ENCODE peak calls at places on chromosomes 12 and 14, in ten cellular contexts. One of them, this sample, is unnamed.

GRCh38 chr12:3453947-3454675 is 36.9 kb upstream of the PRMT8 start:
- DNase-seq in CD4-positive, CD25-positive, alpha-beta regulatory T cell: no peak
- DNase-seq in NCI-H1092 treated with DMSO at 0.1 percent for 48 hours: no peak
- DNase-seq in GOT3: peak; percentile 26
- DNase-seq in bronchial epithelial cell: peak; percentile 95
- DNase-seq in AML-193: no peak
- DNase-seq in AG10803: peak; percentile 26
- DNase-seq in uterus: no peak
- DNase-seq in HEK293T: no peak
- DNase-seq in HTR-8/SVneo: peak; percentile 86
- DNase-seq in this sample: no peak

GRCh38 chr14:104284107-104284592 is 145.8 kb downstream of the KIF26A start:
- DNase-seq in AG10803: no peak
- DNase-seq in bronchial epithelial cell: no peak
- DNase-seq in NCI-H1092 treated with DMSO at 0.1 percent for 48 hours: peak; percentile 67
- DNase-seq in CD4-positive, CD25-positive, alpha-beta regulatory T cell: no peak
- DNase-seq in GOT3: no peak
- DNase-seq in uterus: no peak
- DNase-seq in HTR-8/SVneo: no peak
- DNase-seq in HEK293T: no peak
- DNase-seq in AML-193: no peak
- DNase-seq in this sample: no peak

GRCh38 chr14:37864861-37865718 is 269.7 kb downstream of the TTC6 start:
- DNase-seq in uterus: no peak
- DNase-seq in NCI-H1092 treated with DMSO at 0.1 percent for 48 hours: no peak
- DNase-seq in bronchial epithelial cell: peak; percentile 64
- DNase-seq in GOT3: no peak
- DNase-seq in AML-193: no peak
- DNase-seq in AG10803: peak; percentile 89
- DNase-seq in CD4-positive, CD25-positive, alpha-beta regulatory T cell: no peak
- DNase-seq in HEK293T: no peak
- DNase-seq in HTR-8/SVneo: no peak
- DNase-seq in this sample: no peak

GRCh38 chr14:69955855-69956567 is 76.8 kb downstream of the SMOC1 start:
- DNase-seq in HEK293T: no peak
- DNase-seq in NCI-H1092 treated with DMSO at 0.1 percent for 48 hours: no peak
- DNase-seq in CD4-positive, CD25-positive, alpha-beta regulatory T cell: no peak
- DNase-seq in HTR-8/SVneo: no peak
- DNase-seq in AML-193: no peak
- DNase-seq in uterus: no peak
- DNase-seq in GOT3: no peak
- DNase-seq in AG10803: no peak
- DNase-seq in bronchial epithelial cell: no peak
- DNase-seq in this sample: no peak

GRCh38 chr12:40733871-40734270 is 41.6 kb downstream of the CNTN1 start:
- DNase-seq in bronchial epithelial cell: no peak
- DNase-seq in uterus: no peak
- DNase-seq in HTR-8/SVneo: no peak
- DNase-seq in GOT3: no peak
- DNase-seq in NCI-H1092 treated with DMSO at 0.1 percent for 48 hours: no peak
- DNase-seq in AML-193: no peak
- DNase-seq in CD4-positive, CD25-positive, alpha-beta regulatory T cell: no peak
- DNase-seq in AG10803: no peak
- DNase-seq in HEK293T: peak; percentile 35
- DNase-seq in this sample: no peak

GRCh38 chr14:87866116-87866515 is 126.9 kb downstream of the GALC start:
- DNase-seq in bronchial epithelial cell: no peak
- DNase-seq in NCI-H1092 treated with DMSO at 0.1 percent for 48 hours: no peak
- DNase-seq in CD4-positive, CD25-positive, alpha-beta regulatory T cell: no peak
- DNase-seq in GOT3: no peak
- DNase-seq in AML-193: no peak
- DNase-seq in AG10803: no peak
- DNase-seq in HTR-8/SVneo: no peak
- DNase-seq in HEK293T: no peak
- DNase-seq in uterus: no peak
- DNase-seq in this sample: no peak

GRCh38 chr12:127538325-127538724 is 728.6 kb upstream of the TMEM132C start:
- DNase-seq in NCI-H1092 treated with DMSO at 0.1 percent for 48 hours: no peak
- DNase-seq in AG10803: no peak
- DNase-seq in HEK293T: no peak
- DNase-seq in uterus: no peak
- DNase-seq in CD4-positive, CD25-positive, alpha-beta regulatory T cell: no peak
- DNase-seq in bronchial epithelial cell: no peak
- DNase-seq in GOT3: no peak
- DNase-seq in HTR-8/SVneo: no peak
- DNase-seq in AML-193: no peak
- DNase-seq in this sample: no peak

GRCh38 chr14:96783306-96784224 is 13.6 kb upstream of the VRK1 start:
- DNase-seq in HTR-8/SVneo: no peak
- DNase-seq in bronchial epithelial cell: peak; percentile 59
- DNase-seq in NCI-H1092 treated with DMSO at 0.1 percent for 48 hours: no peak
- DNase-seq in uterus: no peak
- DNase-seq in AML-193: peak; percentile 84
- DNase-seq in CD4-positive, CD25-positive, alpha-beta regulatory T cell: no peak
- DNase-seq in HEK293T: no peak
- DNase-seq in AG10803: peak; percentile 52
- DNase-seq in GOT3: no peak
- DNase-seq in this sample: no peak

GRCh38 chr14:103206023-103206481 is 82.8 kb downstream of the TNFAIP2 start:
- DNase-seq in AG10803: peak; percentile 74
- DNase-seq in GOT3: no peak
- DNase-seq in NCI-H1092 treated with DMSO at 0.1 percent for 48 hours: no peak
- DNase-seq in uterus: peak; percentile 62
- DNase-seq in HTR-8/SVneo: no peak
- DNase-seq in CD4-positive, CD25-positive, alpha-beta regulatory T cell: no peak
- DNase-seq in HEK293T: no peak
- DNase-seq in bronchial epithelial cell: no peak
- DNase-seq in AML-193: no peak
- DNase-seq in this sample: no peak

GRCh38 chr12:120468271-120468845 is 1.2 kb downstream of the SRSF9 start:
- DNase-seq in NCI-H1092 treated with DMSO at 0.1 percent for 48 hours: peak; percentile 6
- DNase-seq in AML-193: peak; percentile 78
- DNase-seq in bronchial epithelial cell: no peak
- DNase-seq in AG10803: peak; percentile 62
- DNase-seq in uterus: peak; percentile 28
- DNase-seq in HTR-8/SVneo: peak; percentile 31
- DNase-seq in CD4-positive, CD25-positive, alpha-beta regulatory T cell: peak; percentile 30
- DNase-seq in GOT3: no peak
- DNase-seq in HEK293T: no peak
- DNase-seq in this sample: no peak

GRCh38 chr14:51846631-51847488 is 13.6 kb upstream of the GNG2 start:
- DNase-seq in AML-193: peak; percentile 99
- DNase-seq in GOT3: no peak
- DNase-seq in bronchial epithelial cell: no peak
- DNase-seq in HTR-8/SVneo: no peak
- DNase-seq in uterus: no peak
- DNase-seq in AG10803: peak; percentile 54
- DNase-seq in NCI-H1092 treated with DMSO at 0.1 percent for 48 hours: peak; percentile 93
- DNase-seq in CD4-positive, CD25-positive, alpha-beta regulatory T cell: peak; percentile 99
- DNase-seq in HEK293T: no peak
- DNase-seq in this sample: peak; percentile 56

GRCh38 chr12:128076188-128076587 is 190.8 kb upstream of the TMEM132C start:
- DNase-seq in CD4-positive, CD25-positive, alpha-beta regulatory T cell: no peak
- DNase-seq in AML-193: no peak
- DNase-seq in HEK293T: no peak
- DNase-seq in HTR-8/SVneo: peak; percentile 65
- DNase-seq in NCI-H1092 treated with DMSO at 0.1 percent for 48 hours: no peak
- DNase-seq in uterus: no peak
- DNase-seq in GOT3: no peak
- DNase-seq in AG10803: peak; percentile 92
- DNase-seq in bronchial epithelial cell: peak; percentile 11
- DNase-seq in this sample: no peak

GRCh38 chr14:51035611-51036192 is 59.2 kb downstream of the TRIM9 start:
- DNase-seq in HEK293T: no peak
- DNase-seq in GOT3: no peak
- DNase-seq in AG10803: no peak
- DNase-seq in CD4-positive, CD25-positive, alpha-beta regulatory T cell: no peak
- DNase-seq in bronchial epithelial cell: peak; percentile 60
- DNase-seq in NCI-H1092 treated with DMSO at 0.1 percent for 48 hours: no peak
- DNase-seq in HTR-8/SVneo: no peak
- DNase-seq in uterus: no peak
- DNase-seq in AML-193: no peak
- DNase-seq in this sample: no peak

GRCh38 chr12:53733051-53733812 is 6.0 kb upstream of the CALCOCO1 start:
- DNase-seq in AML-193: no peak
- DNase-seq in HEK293T: no peak
- DNase-seq in uterus: no peak
- DNase-seq in AG10803: no peak
- DNase-seq in CD4-positive, CD25-positive, alpha-beta regulatory T cell: no peak
- DNase-seq in bronchial epithelial cell: no peak
- DNase-seq in GOT3: no peak
- DNase-seq in NCI-H1092 treated with DMSO at 0.1 percent for 48 hours: no peak
- DNase-seq in HTR-8/SVneo: no peak
- DNase-seq in this sample: no peak

GRCh38 chr12:69196302-69197288 is 42.8 kb upstream of the CPSF6 start:
- DNase-seq in AG10803: peak; percentile 12
- DNase-seq in GOT3: no peak
- DNase-seq in HTR-8/SVneo: no peak
- DNase-seq in uterus: no peak
- DNase-seq in NCI-H1092 treated with DMSO at 0.1 percent for 48 hours: no peak
- DNase-seq in bronchial epithelial cell: peak; percentile 27
- DNase-seq in CD4-positive, CD25-positive, alpha-beta regulatory T cell: peak; percentile 23
- DNase-seq in HEK293T: no peak
- DNase-seq in AML-193: no peak
- DNase-seq in this sample: no peak

GRCh38 chr12:95351745-95352144 is 122.2 kb upstream of the METAP2 start:
- DNase-seq in HTR-8/SVneo: no peak
- DNase-seq in AG10803: peak; percentile 51
- DNase-seq in CD4-positive, CD25-positive, alpha-beta regulatory T cell: no peak
- DNase-seq in HEK293T: no peak
- DNase-seq in AML-193: no peak
- DNase-seq in GOT3: no peak
- DNase-seq in bronchial epithelial cell: no peak
- DNase-seq in NCI-H1092 treated with DMSO at 0.1 percent for 48 hours: no peak
- DNase-seq in uterus: no peak
- DNase-seq in this sample: no peak

GRCh38 chr12:132481771-132482745 is 7.9 kb upstream of the FBRSL1 start:
- DNase-seq in CD4-positive, CD25-positive, alpha-beta regulatory T cell: no peak
- DNase-seq in bronchial epithelial cell: no peak
- DNase-seq in HTR-8/SVneo: no peak
- DNase-seq in uterus: no peak
- DNase-seq in AG10803: no peak
- DNase-seq in HEK293T: no peak
- DNase-seq in GOT3: no peak
- DNase-seq in AML-193: no peak
- DNase-seq in NCI-H1092 treated with DMSO at 0.1 percent for 48 hours: no peak
- DNase-seq in this sample: no peak

GRCh38 chr12:101680647-101681046 is 16.8 kb upstream of the CHPT1 start:
- DNase-seq in AML-193: no peak
- DNase-seq in GOT3: no peak
- DNase-seq in HTR-8/SVneo: no peak
- DNase-seq in NCI-H1092 treated with DMSO at 0.1 percent for 48 hours: no peak
- DNase-seq in uterus: no peak
- DNase-seq in HEK293T: no peak
- DNase-seq in CD4-positive, CD25-positive, alpha-beta regulatory T cell: no peak
- DNase-seq in AG10803: no peak
- DNase-seq in bronchial epithelial cell: no peak
- DNase-seq in this sample: no peak

GRCh38 chr12:3363608-3364007 is 127.4 kb upstream of the PRMT8 start:
- DNase-seq in HTR-8/SVneo: no peak
- DNase-seq in CD4-positive, CD25-positive, alpha-beta regulatory T cell: no peak
- DNase-seq in bronchial epithelial cell: no peak
- DNase-seq in NCI-H1092 treated with DMSO at 0.1 percent for 48 hours: no peak
- DNase-seq in GOT3: no peak
- DNase-seq in AML-193: no peak
- DNase-seq in uterus: no peak
- DNase-seq in HEK293T: no peak
- DNase-seq in AG10803: no peak
- DNase-seq in this sample: no peak

GRCh38 chr12:124630791-124631313 is 63.4 kb upstream of the NCOR2 start:
- DNase-seq in HEK293T: no peak
- DNase-seq in HTR-8/SVneo: no peak
- DNase-seq in AG10803: no peak
- DNase-seq in bronchial epithelial cell: no peak
- DNase-seq in GOT3: no peak
- DNase-seq in NCI-H1092 treated with DMSO at 0.1 percent for 48 hours: no peak
- DNase-seq in CD4-positive, CD25-positive, alpha-beta regulatory T cell: no peak
- DNase-seq in uterus: no peak
- DNase-seq in AML-193: no peak
- DNase-seq in this sample: no peak

GRCh38 chr12:114671664-114672476 is 12.1 kb downstream of the TBX3 start:
- DNase-seq in bronchial epithelial cell: no peak
- DNase-seq in HTR-8/SVneo: no peak
- DNase-seq in NCI-H1092 treated with DMSO at 0.1 percent for 48 hours: no peak
- DNase-seq in GOT3: no peak
- DNase-seq in CD4-positive, CD25-positive, alpha-beta regulatory T cell: no peak
- DNase-seq in AG10803: peak; percentile 24
- DNase-seq in HEK293T: no peak
- DNase-seq in AML-193: no peak
- DNase-seq in uterus: peak; percentile 63
- DNase-seq in this sample: no peak

GRCh38 chr14:26859483-26859882 is 261.6 kb upstream of the NOVA1 start:
- DNase-seq in GOT3: no peak
- DNase-seq in AG10803: no peak
- DNase-seq in HTR-8/SVneo: no peak
- DNase-seq in bronchial epithelial cell: no peak
- DNase-seq in NCI-H1092 treated with DMSO at 0.1 percent for 48 hours: no peak
- DNase-seq in uterus: no peak
- DNase-seq in CD4-positive, CD25-positive, alpha-beta regulatory T cell: no peak
- DNase-seq in AML-193: no peak
- DNase-seq in HEK293T: no peak
- DNase-seq in this sample: no peak

GRCh38 chr14:96962337-96962736 is 165.2 kb downstream of the VRK1 start:
- DNase-seq in bronchial epithelial cell: no peak
- DNase-seq in AG10803: no peak
- DNase-seq in GOT3: no peak
- DNase-seq in HTR-8/SVneo: no peak
- DNase-seq in AML-193: peak; percentile 71
- DNase-seq in CD4-positive, CD25-positive, alpha-beta regulatory T cell: peak; percentile 86
- DNase-seq in HEK293T: no peak
- DNase-seq in uterus: no peak
- DNase-seq in NCI-H1092 treated with DMSO at 0.1 percent for 48 hours: no peak
- DNase-seq in this sample: no peak

GRCh38 chr12:87685696-87686095 is 343.5 kb downstream of the C12orf50 start:
- DNase-seq in HTR-8/SVneo: no peak
- DNase-seq in AG10803: no peak
- DNase-seq in GOT3: no peak
- DNase-seq in NCI-H1092 treated with DMSO at 0.1 percent for 48 hours: no peak
- DNase-seq in HEK293T: no peak
- DNase-seq in uterus: no peak
- DNase-seq in CD4-positive, CD25-positive, alpha-beta regulatory T cell: no peak
- DNase-seq in AML-193: no peak
- DNase-seq in bronchial epithelial cell: no peak
- DNase-seq in this sample: no peak

GRCh38 chr14:100594625-100594951 is 7.4 kb upstream of the BEGAIN start:
- DNase-seq in HEK293T: no peak
- DNase-seq in NCI-H1092 treated with DMSO at 0.1 percent for 48 hours: no peak
- DNase-seq in CD4-positive, CD25-positive, alpha-beta regulatory T cell: no peak
- DNase-seq in AML-193: no peak
- DNase-seq in HTR-8/SVneo: no peak
- DNase-seq in AG10803: no peak
- DNase-seq in bronchial epithelial cell: no peak
- DNase-seq in uterus: no peak
- DNase-seq in GOT3: no peak
- DNase-seq in this sample: no peak

GRCh38 chr12:89161553-89161952 is 190.7 kb downstream of the DUSP6 start:
- DNase-seq in bronchial epithelial cell: peak; percentile 49
- DNase-seq in AML-193: no peak
- DNase-seq in AG10803: no peak
- DNase-seq in NCI-H1092 treated with DMSO at 0.1 percent for 48 hours: no peak
- DNase-seq in CD4-positive, CD25-positive, alpha-beta regulatory T cell: no peak
- DNase-seq in HEK293T: no peak
- DNase-seq in HTR-8/SVneo: no peak
- DNase-seq in GOT3: no peak
- DNase-seq in uterus: no peak
- DNase-seq in this sample: no peak

GRCh38 chr14:20454359-20454644 is 310 bp downstream of the OSGEP start:
- DNase-seq in GOT3: no peak
- DNase-seq in bronchial epithelial cell: peak; percentile 82
- DNase-seq in uterus: no peak
- DNase-seq in NCI-H1092 treated with DMSO at 0.1 percent for 48 hours: no peak
- DNase-seq in AG10803: no peak
- DNase-seq in HEK293T: no peak
- DNase-seq in AML-193: no peak
- DNase-seq in HTR-8/SVneo: no peak
- DNase-seq in CD4-positive, CD25-positive, alpha-beta regulatory T cell: peak; percentile 93
- DNase-seq in this sample: peak; percentile 53

This sample was measured in NCI-H187 treated with DMSO at 0.1 percent for 48 hours.